ENCODE peak calls at places on chromosome 17, in four cellular contexts. One of them, this sample, is unnamed.

GRCh38 chr17:63954402-63955063 is 18.2 kb downstream of the SCN4A start:
- DNase-seq in lower leg skin: no peak
- DNase-seq in upper lobe of right lung: no peak
- DNase-seq in H7: no peak
- DNase-seq in this sample: no peak

GRCh38 chr17:37742762-37743611 is 1.9 kb downstream of the HNF1B start:
- DNase-seq in upper lobe of right lung: no peak
- DNase-seq in H7: peak
- DNase-seq in lower leg skin: no peak
- DNase-seq in this sample: no peak

GRCh38 chr17:14330492-14330920 is 29.6 kb downstream of the HS3ST3B1 start:
- DNase-seq in H7: no peak
- DNase-seq in upper lobe of right lung: no peak
- DNase-seq in lower leg skin: peak
- DNase-seq in this sample: no peak

GRCh38 chr17:32349503-32349853 is 479 bp upstream of the ZNF207 start:
- DNase-seq in upper lobe of right lung: no peak
- DNase-seq in lower leg skin: no peak
- DNase-seq in H7: peak
- DNase-seq in this sample: no peak

GRCh38 chr17:80952291-80952690 is 39.4 kb upstream of the CHMP6 start:
- DNase-seq in lower leg skin: peak
- DNase-seq in H7: peak
- DNase-seq in upper lobe of right lung: peak
- DNase-seq in this sample: no peak

GRCh38 chr17:63491413-63491812 is 14.6 kb downstream of the ACE start:
- DNase-seq in H7: no peak
- DNase-seq in upper lobe of right lung: no peak
- DNase-seq in lower leg skin: no peak
- DNase-seq in this sample: no peak

GRCh38 chr17:79747508-79748295 is 17.0 kb downstream of the ENPP7 start:
- DNase-seq in upper lobe of right lung: no peak
- DNase-seq in H7: peak
- DNase-seq in lower leg skin: no peak
- DNase-seq in this sample: no peak

GRCh38 chr17:79396696-79397095 is 214.2 kb downstream of the RBFOX3 start:
- DNase-seq in lower leg skin: no peak
- DNase-seq in H7: no peak
- DNase-seq in upper lobe of right lung: no peak
- DNase-seq in this sample: no peak

GRCh38 chr17:50151937-50152547 is 1.6 kb upstream of the PPP1R9B start:
- DNase-seq in H7: peak
- DNase-seq in lower leg skin: peak
- DNase-seq in upper lobe of right lung: peak
- DNase-seq in this sample: peak

GRCh38 chr17:9331512-9332163 is 244.0 kb downstream of the STX8 start:
- DNase-seq in upper lobe of right lung: no peak
- DNase-seq in lower leg skin: no peak
- DNase-seq in H7: peak
- DNase-seq in this sample: no peak

GRCh38 chr17:5418858-5419355 is 555 bp downstream of the NUP88 start:
- DNase-seq in upper lobe of right lung: no peak
- DNase-seq in H7: peak
- DNase-seq in lower leg skin: peak
- DNase-seq in this sample: no peak

GRCh38 chr17:43814714-43815113 is 18.2 kb downstream of the MPP3 start:
- DNase-seq in H7: no peak
- DNase-seq in upper lobe of right lung: no peak
- DNase-seq in lower leg skin: no peak
- DNase-seq in this sample: no peak

GRCh38 chr17:73516356-73516755 is 127.9 kb downstream of the SDK2 start:
- DNase-seq in upper lobe of right lung: no peak
- DNase-seq in H7: peak
- DNase-seq in lower leg skin: no peak
- DNase-seq in this sample: no peak

GRCh38 chr17:75739174-75739573 is 17.9 kb downstream of the ITGB4 start:
- DNase-seq in lower leg skin: no peak
- DNase-seq in H7: no peak
- DNase-seq in upper lobe of right lung: no peak
- DNase-seq in this sample: no peak

GRCh38 chr17:74842599-74843351 is 16.9 kb downstream of the GRIN2C start:
- DNase-seq in H7: peak
- DNase-seq in upper lobe of right lung: peak
- DNase-seq in lower leg skin: no peak
- DNase-seq in this sample: peak

GRCh38 chr17:65243838-65244237 is 106.7 kb downstream of the RGS9 start:
- DNase-seq in lower leg skin: peak
- DNase-seq in upper lobe of right lung: no peak
- DNase-seq in H7: peak
- DNase-seq in this sample: peak

GRCh38 chr17:33200116-33200515 is 93.0 kb downstream of the ASIC2 start:
- DNase-seq in H7: no peak
- DNase-seq in lower leg skin: no peak
- DNase-seq in upper lobe of right lung: no peak
- DNase-seq in this sample: peak

GRCh38 chr17:42403150-42403549 is 14.9 kb upstream of the STAT3 start:
- DNase-seq in lower leg skin: no peak
- DNase-seq in H7: peak
- DNase-seq in upper lobe of right lung: no peak
- DNase-seq in this sample: no peak

GRCh38 chr17:43024407-43025289 is at the start of gene RND2:
- DNase-seq in H7: peak
- DNase-seq in lower leg skin: peak
- DNase-seq in upper lobe of right lung: peak
- DNase-seq in this sample: peak

GRCh38 chr17:28725166-28725659 is 820 bp downstream of the TLCD1 start:
- DNase-seq in upper lobe of right lung: no peak
- DNase-seq in H7: peak
- DNase-seq in lower leg skin: no peak
- DNase-seq in this sample: peak
- H3K4me3 ChIP-seq in upper lobe of right lung: peak
- H3K4me3 ChIP-seq in H7: peak
- H3K4me3 ChIP-seq in lower leg skin: peak
- H3K4me3 ChIP-seq in this sample: peak

GRCh38 chr17:67043283-67043682 is 1.1 kb upstream of the CACNG1 start:
- DNase-seq in H7: no peak
- DNase-seq in upper lobe of right lung: no peak
- DNase-seq in lower leg skin: no peak
- DNase-seq in this sample: no peak
- H3K4me3 ChIP-seq in H7: no peak
- H3K4me3 ChIP-seq in upper lobe of right lung: no peak
- H3K4me3 ChIP-seq in lower leg skin: no peak
- H3K4me3 ChIP-seq in this sample: no peak

DNA sequence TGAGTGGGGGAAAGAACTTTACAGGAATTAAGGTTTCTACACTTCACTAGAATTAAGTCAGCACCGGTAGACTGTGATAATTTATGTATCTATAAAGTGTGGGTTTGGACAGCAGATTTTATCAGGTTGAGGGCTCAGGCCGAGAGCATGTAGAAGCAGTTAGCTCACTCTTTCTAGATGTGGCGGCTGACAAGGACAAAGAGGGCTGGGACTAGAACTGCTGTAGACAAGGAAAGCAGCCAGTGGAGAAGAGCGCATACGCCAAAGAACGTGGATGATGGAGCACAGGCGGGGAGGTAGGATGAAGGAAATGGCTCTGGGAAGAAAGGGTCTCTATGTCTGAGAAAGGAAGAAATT is 504 bp upstream of the GOSR1 start:
- DNase-seq in upper lobe of right lung: no peak
- DNase-seq in lower leg skin: no peak
- DNase-seq in H7: no peak
- DNase-seq in this sample: no peak
- H3K4me3 ChIP-seq in upper lobe of right lung: peak
- H3K4me3 ChIP-seq in lower leg skin: no peak
- H3K4me3 ChIP-seq in H7: peak
- H3K4me3 ChIP-seq in this sample: peak

GRCh38 chr17:35540589-35541404 is 3.3 kb upstream of the SLFN12L start:
- DNase-seq in lower leg skin: no peak
- DNase-seq in upper lobe of right lung: peak
- DNase-seq in H7: no peak
- DNase-seq in this sample: peak
- H3K4me3 ChIP-seq in lower leg skin: no peak
- H3K4me3 ChIP-seq in upper lobe of right lung: peak
- H3K4me3 ChIP-seq in H7: no peak
- H3K4me3 ChIP-seq in this sample: peak

GRCh38 chr17:77458202-77459017 is 317.6 kb downstream of the SEC14L1 start:
- DNase-seq in lower leg skin: no peak
- DNase-seq in upper lobe of right lung: no peak
- DNase-seq in H7: no peak
- DNase-seq in this sample: no peak

GRCh38 chr17:77461277-77462057 is 320.7 kb downstream of the SEC14L1 start:
- DNase-seq in upper lobe of right lung: no peak
- DNase-seq in lower leg skin: no peak
- DNase-seq in H7: no peak
- DNase-seq in this sample: no peak

GRCh38 chr17:77459018-77459755 is 318.4 kb downstream of the SEC14L1 start:
- DNase-seq in lower leg skin: no peak
- DNase-seq in H7: no peak
- DNase-seq in upper lobe of right lung: no peak
- DNase-seq in this sample: no peak

GRCh38 chr17:77462101-77462500 is 321.3 kb downstream of the SEC14L1 start:
- DNase-seq in H7: no peak
- DNase-seq in upper lobe of right lung: no peak
- DNase-seq in lower leg skin: no peak
- DNase-seq in this sample: no peak

DNA sequence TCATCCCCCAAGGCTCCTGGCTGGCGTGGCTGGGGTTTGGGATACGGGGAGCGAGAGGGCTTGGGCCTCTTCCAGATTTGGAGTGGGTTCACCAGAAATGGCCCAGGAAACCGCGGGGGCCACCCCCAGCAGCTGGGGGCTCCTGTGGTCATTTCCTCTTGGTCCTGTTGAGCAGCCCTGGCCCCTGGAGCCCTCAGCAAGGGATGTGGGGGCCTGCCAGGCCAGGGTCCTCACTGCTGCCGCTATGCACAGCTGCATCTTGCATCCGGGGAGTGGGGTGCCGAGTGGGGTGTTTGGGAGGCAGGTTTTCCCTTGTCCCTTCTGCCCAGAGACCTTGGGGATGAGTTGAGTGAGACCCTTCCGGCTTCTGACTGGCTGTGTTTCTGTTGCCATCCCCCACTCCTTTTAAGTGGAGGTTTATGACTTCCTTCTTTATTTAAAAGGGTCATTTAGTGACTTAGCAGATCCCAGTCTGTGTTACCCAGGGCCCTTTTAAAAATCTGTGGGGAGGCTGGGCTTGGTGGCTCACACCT is 319.8 kb downstream of the SEC14L1 start:
- DNase-seq in H7: no peak
- DNase-seq in lower leg skin: no peak
- DNase-seq in upper lobe of right lung: no peak
- DNase-seq in this sample: no peak
- H3K4me3 ChIP-seq in H7: no peak
- H3K4me3 ChIP-seq in lower leg skin: no peak
- H3K4me3 ChIP-seq in upper lobe of right lung: no peak
- H3K4me3 ChIP-seq in this sample: no peak